ENCODE peak calls at places on chromosomes 7 and 10, in six cellular contexts. Y is globus pallidus, W is NCI-H345, Z is cardiac muscle cell, C is NCI-H1105, S is adrenal gland. O is an unnamed sample.

GRCh38 chr7:143934526-143935340 is at the start of gene OR2F2:
- DNase-seq in Y (no peak), W (no peak), Z (no peak), C (no peak), S (no peak), O (no peak)

GRCh38 chr7:77797734-77798393 is 370 bp downstream of the TMEM60 start:
- DNase-seq in Y (no peak), W (peak), Z (peak), C (peak), S (no peak), O (no peak)

GRCh38 chr7:148336411-148336810 is 254.2 kb upstream of the C7orf33 start:
- DNase-seq in Y (no peak), W (no peak), Z (no peak), C (no peak), S (no peak), O (no peak)

GRCh38 chr7:15625456-15625855 is 61.0 kb downstream of the MEOX2 start:
- DNase-seq in Y (no peak), W (no peak), Z (no peak), C (no peak), S (no peak), O (no peak)

GRCh38 chr7:3560495-3560894 is 259.4 kb downstream of the SDK1 start:
- DNase-seq in Y (no peak), W (no peak), Z (no peak), C (no peak), S (no peak), O (no peak)

GRCh38 chr10:118590334-118590733 is 5.1 kb downstream of the PRLHR start:
- DNase-seq in Y (peak), W (peak), Z (no peak), C (peak), S (peak), O (no peak)

GRCh38 chr10:7601023-7601656 is 65.6 kb downstream of the ITIH5 start:
- DNase-seq in Y (no peak), W (no peak), Z (no peak), C (no peak), S (no peak), O (no peak)

GRCh38 chr10:11573497-11573896 is 38.0 kb downstream of the USP6NL start:
- DNase-seq in Y (peak), W (no peak), Z (peak), C (no peak), S (no peak), O (no peak)

GRCh38 chr7:22849158-22849557 is 26.5 kb upstream of the TOMM7 start:
- DNase-seq in Y (no peak), W (no peak), Z (no peak), C (peak), S (no peak), O (no peak)

GRCh38 chr7:101866328-101866727 is 48.9 kb downstream of the CUX1 start:
- DNase-seq in Y (no peak), W (no peak), Z (no peak), C (no peak), S (no peak), O (no peak)